ENCODE peak calls at places on chromosomes 2 and 18, in ten cellular contexts. P is IMR-90; Z is AML-193; M is SIG-M5; X is AG09309; R is OCI-M1; C is foreskin fibroblast; G is fibroblast of the aortic adventitia; V is SHP77 treated with DMSO at 0.1 percent for 48 hours; I is activated CD8-positive, alpha-beta memory T cell treated with anti-CD3 and anti-CD28 coated beads, Interleukin-2, amount 50 U/mL, for 4 hours. U is an unnamed sample.

GRCh38 chr2:180040146-180040925 is 33.2 kb upstream of the CWC22 start:
- DNase-seq in P (peak), Z (no peak), M (no peak), X (peak), R (peak), C (peak), G (peak), V (no peak), I (no peak), U (peak)

GRCh38 chr18:48836231-48836805 is 114.4 kb downstream of the SMAD7 start:
- DNase-seq in P (no peak), Z (no peak), M (no peak), X (no peak), R (no peak), C (no peak), G (no peak), V (no peak), I (no peak), U (no peak)

GRCh38 chr2:182937864-182938263 is 71.4 kb upstream of the FRZB start:
- DNase-seq in P (no peak), Z (no peak), M (no peak), X (no peak), R (no peak), C (no peak), G (no peak), V (no peak), I (no peak), U (no peak)

GRCh38 chr2:235087812-235088607 is 136.2 kb downstream of the SH3BP4 start:
- DNase-seq in P (no peak), Z (no peak), M (no peak), X (no peak), R (no peak), C (no peak), G (peak), V (peak), I (no peak), U (peak)

GRCh38 chr2:10303174-10303633 is 500 bp downstream of the HPCAL1 start:
- DNase-seq in P (no peak), Z (no peak), M (no peak), X (no peak), R (peak), C (no peak), G (peak), V (no peak), I (no peak), U (peak)

GRCh38 chr2:238716171-238716570 is 131.7 kb upstream of the TWIST2 start:
- DNase-seq in P (no peak), Z (no peak), M (no peak), X (no peak), R (no peak), C (no peak), G (no peak), V (no peak), I (no peak), U (no peak)

GRCh38 chr2:222707689-222708273 is 36.3 kb downstream of the MOGAT1 start:
- DNase-seq in P (peak), Z (no peak), M (no peak), X (no peak), R (peak), C (peak), G (peak), V (no peak), I (no peak), U (peak)

GRCh38 chr2:166242309-166242708 is 114.5 kb upstream of the SCN1A start:
- DNase-seq in P (no peak), Z (no peak), M (no peak), X (no peak), R (no peak), C (no peak), G (no peak), V (no peak), I (no peak), U (no peak)

GRCh38 chr2:233285921-233286320 is 21.7 kb upstream of the SAG start:
- DNase-seq in P (peak), Z (no peak), M (no peak), X (no peak), R (no peak), C (peak), G (no peak), V (no peak), I (no peak), U (no peak)

GRCh38 chr2:125658583-125658982 is 997.4 kb upstream of the GYPC start:
- DNase-seq in P (no peak), Z (no peak), M (no peak), X (no peak), R (no peak), C (no peak), G (no peak), V (no peak), I (no peak), U (no peak)

GRCh38 chr2:191678437-191679110 is 638 bp downstream of the NABP1 start:
- DNase-seq in P (no peak), Z (peak), M (no peak), X (no peak), R (peak), C (peak), G (no peak), V (no peak), I (peak), U (peak)

GRCh38 chr18:10386956-10387355 is 67.5 kb upstream of the APCDD1 start:
- DNase-seq in P (peak), Z (no peak), M (no peak), X (no peak), R (no peak), C (no peak), G (peak), V (no peak), I (no peak), U (no peak)

GRCh38 chr18:44579028-44579692 is 101.5 kb upstream of the SETBP1 start:
- DNase-seq in P (peak), Z (peak), M (no peak), X (no peak), R (peak), C (peak), G (no peak), V (peak), I (no peak), U (peak)

GRCh38 chr2:222024934-222025890 is 273.6 kb downstream of the PAX3 start:
- DNase-seq in P (peak), Z (peak), M (no peak), X (no peak), R (peak), C (peak), G (peak), V (peak), I (no peak), U (peak)

GRCh38 chr2:22970991-22971390 is 414.0 kb upstream of the KLHL29 start:
- DNase-seq in P (no peak), Z (no peak), M (no peak), X (no peak), R (no peak), C (no peak), G (no peak), V (no peak), I (no peak), U (no peak)

GRCh38 chr2:178863856-178864620 is 56.8 kb upstream of the TTN start:
- DNase-seq in P (no peak), Z (no peak), M (no peak), X (no peak), R (no peak), C (peak), G (peak), V (no peak), I (no peak), U (peak)

GRCh38 chr2:77778917-77779316 is 256.7 kb upstream of the LRRTM4 start:
- DNase-seq in P (no peak), Z (no peak), M (no peak), X (no peak), R (no peak), C (no peak), G (no peak), V (no peak), I (no peak), U (no peak)

GRCh38 chr2:105134076-105134475 is 96.2 kb downstream of the MRPS9 start:
- DNase-seq in P (peak), Z (no peak), M (no peak), X (no peak), R (no peak), C (no peak), G (peak), V (no peak), I (no peak), U (no peak)

GRCh38 chr2:98972582-98973167 is 36.6 kb upstream of the CRACDL start:
- DNase-seq in P (no peak), Z (no peak), M (no peak), X (no peak), R (no peak), C (no peak), G (no peak), V (no peak), I (no peak), U (no peak)

GRCh38 chr18:9658111-9658641 is 43.8 kb upstream of the PPP4R1 start:
- DNase-seq in P (no peak), Z (no peak), M (no peak), X (no peak), R (no peak), C (no peak), G (no peak), V (no peak), I (no peak), U (no peak)

GRCh38 chr18:50143891-50144290 is 51.1 kb downstream of the MYO5B start:
- DNase-seq in P (no peak), Z (no peak), M (no peak), X (no peak), R (no peak), C (no peak), G (no peak), V (no peak), I (no peak), U (no peak)

GRCh38 chr18:24678113-24678512 is 217.7 kb downstream of the HRH4 start:
- DNase-seq in P (no peak), Z (no peak), M (no peak), X (no peak), R (no peak), C (no peak), G (no peak), V (no peak), I (no peak), U (no peak)

GRCh38 chr2:128635361-128635900 is 316.8 kb upstream of the HS6ST1 start:
- DNase-seq in P (no peak), Z (no peak), M (no peak), X (no peak), R (no peak), C (peak), G (no peak), V (no peak), I (no peak), U (peak)

GRCh38 chr2:66301073-66301766 is 133.7 kb upstream of the MEIS1 start:
- DNase-seq in P (peak), Z (no peak), M (no peak), X (no peak), R (no peak), C (peak), G (peak), V (peak), I (no peak), U (peak)

GRCh38 chr2:131659168-131659572 is 131.5 kb downstream of the CCDC74A start:
- DNase-seq in P (no peak), Z (no peak), M (no peak), X (no peak), R (no peak), C (no peak), G (no peak), V (no peak), I (no peak), U (peak)

GRCh38 chr2:43566461-43566729 is 29.4 kb downstream of the THADA start:
- DNase-seq in P (no peak), Z (no peak), M (no peak), X (no peak), R (no peak), C (no peak), G (no peak), V (no peak), I (no peak), U (no peak)